ENCODE peak calls at places on chromosome 9, in five cellular contexts. S, W, U, V and Y are unnamed samples.

GRCh38 chr9:113636165-113636564 is 172.6 kb downstream of the RGS3 start:
- DNase-seq in S (peak), W (no peak), U (no peak), V (no peak), Y (no peak)

GRCh38 chr9:136571525-136571924 is 25.7 kb upstream of the NOTCH1 start:
- DNase-seq in S (no peak), W (no peak), U (no peak), V (no peak), Y (no peak)

GRCh38 chr9:17734674-17735073 is 155.8 kb downstream of the SH3GL2 start:
- DNase-seq in S (no peak), W (no peak), U (no peak), V (no peak), Y (no peak)

GRCh38 chr9:36163049-36163839 is 5.9 kb upstream of the CCIN start:
- DNase-seq in S (no peak), W (peak), U (peak), V (no peak), Y (no peak)

GRCh38 chr9:96417610-96418073 is 528 bp downstream of the ZNF367 start:
- DNase-seq in S (no peak), W (no peak), U (peak), V (no peak), Y (no peak)

GRCh38 chr9:68805890-68806517 is 101.0 kb downstream of the PIP5K1B start:
- DNase-seq in S (no peak), W (no peak), U (no peak), V (no peak), Y (no peak)

GRCh38 chr9:78026947-78027346 is 4.7 kb downstream of the GNAQ start:
- DNase-seq in S (no peak), W (no peak), U (no peak), V (no peak), Y (no peak)

GRCh38 chr9:23590601-23591000 is 235.4 kb downstream of the ELAVL2 start:
- DNase-seq in S (no peak), W (no peak), U (no peak), V (no peak), Y (no peak)

DNA sequence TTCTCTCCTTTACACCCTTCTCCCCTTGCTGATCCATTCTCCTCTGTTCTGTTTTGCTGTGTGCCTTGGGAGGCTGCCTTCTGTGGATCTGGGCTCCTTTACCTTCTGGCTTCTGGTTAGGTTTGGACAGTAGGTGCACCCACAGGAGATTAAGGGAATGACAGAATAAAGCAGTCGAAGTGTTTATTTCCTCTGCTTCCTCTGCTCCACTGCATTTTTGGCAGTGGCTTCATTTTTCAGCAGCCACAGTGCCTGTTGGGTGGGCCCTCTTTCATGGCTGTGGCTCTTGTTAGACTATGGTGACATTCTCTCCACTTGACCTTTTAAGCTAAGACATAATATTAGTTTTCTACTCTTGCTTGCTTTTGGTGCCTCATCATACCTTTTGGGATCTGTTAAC is 144.1 kb downstream of the CCDC171 start:
- DNase-seq in S (no peak), W (no peak), U (no peak), V (no peak), Y (no peak)
- TF ChIP-seq CTCF in S (no peak), W (no peak), U (no peak), V (peak), Y (no peak)

DNA sequence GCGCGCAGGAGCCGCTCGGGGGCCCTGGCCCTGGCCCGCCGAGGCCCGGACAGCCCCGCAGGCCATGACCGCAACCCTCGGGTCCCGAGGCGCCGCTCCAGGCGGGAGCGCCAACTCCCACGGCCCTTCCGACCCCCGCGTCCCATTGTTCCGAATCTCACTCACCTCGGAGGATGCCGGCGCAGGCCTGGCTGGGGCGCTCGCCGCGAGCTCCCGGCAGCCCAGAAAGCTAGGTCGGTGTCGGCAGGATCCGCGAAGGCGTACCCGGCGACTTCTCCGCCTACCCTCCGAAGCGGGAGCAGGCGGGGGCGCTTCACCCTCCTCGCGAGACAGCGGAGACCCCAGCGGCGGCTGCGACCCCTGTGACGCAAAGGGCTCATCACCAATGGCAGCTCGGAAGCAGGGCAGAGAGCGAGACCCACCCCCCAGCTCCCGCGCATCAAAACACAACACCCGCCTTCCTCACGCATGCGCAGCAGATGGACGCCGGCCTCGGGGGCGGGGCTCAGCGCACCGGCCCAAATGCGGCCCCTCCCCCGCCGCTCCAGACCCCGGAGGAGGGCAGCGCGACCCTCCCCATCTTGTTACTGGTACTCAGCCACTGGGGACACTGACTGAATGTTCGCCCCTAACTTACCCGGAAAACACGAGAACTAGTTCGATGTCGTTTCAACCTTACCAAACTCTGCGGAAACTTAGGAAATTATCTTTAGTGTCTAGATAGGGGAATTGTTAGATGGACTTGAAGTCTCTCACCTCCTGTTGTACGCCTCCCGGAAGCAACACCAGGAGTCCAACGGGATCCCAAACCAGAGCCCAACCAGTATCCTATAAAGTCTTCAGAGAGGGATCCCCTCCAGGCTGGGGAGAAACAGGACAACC is 1.3 kb upstream of the SMIM27 start:
- DNase-seq in S (peak), W (peak), U (peak), V (peak), Y (peak)
- TF ChIP-seq CTCF in S (no peak), W (no peak), U (no peak), V (peak), Y (no peak)

DNA sequence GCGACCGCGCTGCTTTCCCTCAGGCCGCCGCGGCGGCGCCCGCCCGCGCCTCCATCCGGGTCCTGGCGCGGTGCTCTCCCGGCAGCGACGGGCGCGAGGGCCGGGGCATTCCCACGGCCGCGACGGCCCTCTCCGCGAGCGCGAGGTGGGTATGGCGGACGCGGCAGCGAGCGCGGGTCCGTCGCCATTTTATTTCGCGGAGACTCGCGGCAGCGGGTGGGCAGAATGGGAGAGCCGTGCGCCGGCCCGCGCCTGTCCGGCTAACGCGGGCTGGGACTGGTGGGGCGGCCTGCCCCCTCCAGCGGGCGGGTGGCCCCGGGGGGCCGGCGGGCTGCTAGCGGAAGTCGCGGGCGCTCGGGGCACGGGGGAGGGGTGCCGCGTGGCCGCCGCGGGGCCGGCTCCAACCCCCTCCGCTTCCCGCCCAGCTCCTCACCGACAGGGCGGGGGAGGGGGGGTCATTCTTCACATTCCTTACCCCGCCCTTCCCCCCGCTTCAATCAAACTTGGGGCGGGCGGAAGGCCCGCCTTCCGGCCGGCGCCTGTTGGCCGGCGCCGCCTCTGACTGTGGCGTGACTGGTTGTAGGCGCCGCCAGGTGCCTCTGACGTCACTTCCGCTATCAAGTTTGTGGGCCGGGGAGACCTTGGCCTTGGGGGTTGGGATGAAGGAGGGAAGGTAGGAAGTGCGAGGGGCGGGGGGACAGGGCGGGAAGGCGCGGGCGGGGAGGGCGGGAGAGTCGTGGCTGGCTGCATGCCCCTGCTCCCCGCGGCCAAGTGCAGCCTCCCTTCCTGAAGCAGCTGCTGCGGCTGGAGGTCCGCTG is 82.2 kb downstream of the PTPDC1 start:
- DNase-seq in S (peak), W (peak), U (peak), V (peak), Y (peak)
- TF ChIP-seq CTCF in S (peak), W (no peak), U (no peak), V (no peak), Y (no peak)

GRCh38 chr9:95342571-95342970 is 25.1 kb upstream of the FANCC start:
- DNase-seq in S (no peak), W (no peak), U (no peak), V (no peak), Y (no peak)

GRCh38 chr9:95343725-95344287 is 26.3 kb upstream of the FANCC start:
- DNase-seq in S (no peak), W (no peak), U (no peak), V (no peak), Y (no peak)

GRCh38 chr9:95344735-95345134 is 27.2 kb upstream of the FANCC start:
- DNase-seq in S (no peak), W (no peak), U (no peak), V (no peak), Y (no peak)

GRCh38 chr9:95338243-95338642 is 20.7 kb upstream of the FANCC start:
- DNase-seq in S (no peak), W (no peak), U (no peak), V (no peak), Y (no peak)

GRCh38 chr9:95341262-95342011 is 23.9 kb upstream of the FANCC start:
- DNase-seq in S (no peak), W (no peak), U (no peak), V (no peak), Y (no peak)
- TF ChIP-seq CTCF in S (no peak), W (no peak), U (no peak), V (peak), Y (no peak)

GRCh38 chr9:33211695-33212393 is 28.1 kb upstream of the SPINK4 start:
- DNase-seq in S (no peak), W (no peak), U (no peak), V (no peak), Y (no peak)

GRCh38 chr9:33209394-33209793 is 30.6 kb upstream of the SPINK4 start:
- DNase-seq in S (no peak), W (no peak), U (no peak), V (no peak), Y (no peak)

DNA sequence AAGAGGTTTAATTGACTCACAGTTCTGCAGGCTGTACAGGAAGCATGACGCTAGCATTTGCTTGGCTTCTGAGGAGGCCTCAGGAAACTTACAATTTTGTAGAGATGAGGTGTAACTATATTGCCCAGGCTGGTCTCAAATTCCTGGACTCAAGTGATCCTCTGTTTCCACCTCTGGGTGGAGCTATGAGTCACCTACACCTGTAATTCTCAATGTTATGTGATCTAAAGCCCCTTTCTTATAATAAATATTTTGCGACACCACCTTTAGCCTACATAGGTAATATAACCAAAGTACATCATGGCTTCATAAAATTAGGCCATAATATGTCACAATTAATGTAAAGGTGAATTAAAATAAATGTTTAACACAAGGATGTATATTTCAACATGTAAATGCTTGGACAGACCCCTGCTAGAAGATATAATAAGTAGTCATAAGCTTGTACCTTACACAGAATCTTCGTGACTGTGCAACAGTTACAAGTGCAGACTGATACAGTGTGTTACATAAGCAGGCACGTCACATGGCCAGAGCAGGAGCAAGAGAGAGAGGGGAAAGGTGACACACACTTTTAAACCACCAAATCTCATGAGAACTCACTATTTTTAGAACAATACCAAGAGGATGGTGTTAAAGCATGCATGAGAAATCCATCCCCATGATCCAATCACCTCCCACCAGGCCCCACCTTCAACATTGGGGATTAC is 29.8 kb upstream of the SPINK4 start:
- DNase-seq in S (no peak), W (no peak), U (no peak), V (no peak), Y (no peak)
- TF ChIP-seq CTCF in S (no peak), W (no peak), U (no peak), V (no peak), Y (no peak)

DNA sequence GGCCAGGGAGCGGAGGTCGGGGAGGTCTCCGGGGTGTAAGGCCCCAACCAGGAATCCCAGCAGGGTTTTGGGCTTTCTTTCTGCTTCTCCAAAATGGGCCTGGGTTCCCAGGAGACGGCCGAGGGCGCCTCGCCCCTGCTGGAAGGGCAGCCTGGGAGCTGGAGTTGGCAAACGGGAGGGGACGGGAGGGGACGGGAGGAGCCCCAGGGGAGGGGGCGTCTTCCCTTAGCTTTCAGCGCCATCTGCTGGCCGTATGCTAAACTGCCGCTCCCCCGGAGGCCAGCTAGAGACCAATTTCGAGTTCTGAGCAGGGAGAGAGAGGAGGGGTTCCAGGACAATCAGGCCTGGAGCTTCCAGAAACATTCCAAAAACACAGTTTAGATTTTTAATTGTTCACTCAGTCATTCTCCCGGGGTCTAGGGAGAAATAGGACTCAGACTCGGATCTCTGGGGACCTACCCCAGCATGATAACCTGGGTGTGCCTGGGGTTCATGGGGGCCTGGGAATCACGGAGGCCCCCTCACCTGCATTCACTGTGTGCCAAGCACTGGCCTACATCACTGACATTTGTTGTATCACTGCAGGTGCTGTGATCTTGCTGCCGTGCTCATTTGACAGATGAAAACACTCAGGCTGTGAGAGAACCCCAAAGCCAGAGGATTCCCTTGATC is 23.0 kb upstream of the ZBTB43 start:
- DNase-seq in S (peak), W (peak), U (peak), V (peak), Y (peak)
- TF ChIP-seq CTCF in S (peak), W (peak), U (peak), V (peak), Y (peak)

GRCh38 chr9:109856785-109857184 is 76.8 kb downstream of the PALM2AKAP2 start:
- DNase-seq in S (no peak), W (no peak), U (no peak), V (no peak), Y (no peak)

GRCh38 chr9:109861499-109861898 is 81.5 kb downstream of the PALM2AKAP2 start:
- DNase-seq in S (no peak), W (no peak), U (no peak), V (no peak), Y (no peak)

GRCh38 chr9:109859447-109859846 is 79.4 kb downstream of the PALM2AKAP2 start:
- DNase-seq in S (no peak), W (no peak), U (no peak), V (no peak), Y (no peak)

GRCh38 chr9:109855540-109855939 is 75.5 kb downstream of the PALM2AKAP2 start:
- DNase-seq in S (no peak), W (no peak), U (no peak), V (no peak), Y (no peak)

GRCh38 chr9:109857337-109857736 is 77.3 kb downstream of the PALM2AKAP2 start:
- DNase-seq in S (no peak), W (no peak), U (no peak), V (peak), Y (no peak)
- TF ChIP-seq CTCF in S (no peak), W (no peak), U (no peak), V (no peak), Y (no peak)